ENCODE peak calls at places on chromosomes 7 and 10, in six cellular contexts. One of them, this sample, is unnamed. For H3K4me1, the result is how much of the 10 kb centered on the place peaks cover.

GRCh38 chr7:26200113-26200443 is 468 bp downstream of the HNRNPA2B1 start:
- DNase-seq in psoas muscle: peak
- DNase-seq in endodermal cell: peak
- DNase-seq in upper lobe of right lung: peak
- DNase-seq in esophagus squamous epithelium: peak
- DNase-seq in cardiac muscle cell: peak
- DNase-seq in this sample: peak

GRCh38 chr7:84248267-84248666 is 53.7 kb upstream of the SEMA3A start:
- DNase-seq in psoas muscle: no peak
- DNase-seq in endodermal cell: no peak
- DNase-seq in upper lobe of right lung: no peak
- DNase-seq in esophagus squamous epithelium: no peak
- DNase-seq in cardiac muscle cell: no peak
- DNase-seq in this sample: no peak

GRCh38 chr10:83607959-83608745 is 531.2 kb upstream of the GHITM start:
- DNase-seq in psoas muscle: no peak
- DNase-seq in endodermal cell: no peak
- DNase-seq in upper lobe of right lung: no peak
- DNase-seq in esophagus squamous epithelium: no peak
- DNase-seq in cardiac muscle cell: no peak
- DNase-seq in this sample: no peak

GRCh38 chr10:60295028-60295937 is 94.4 kb downstream of the ANK3 start:
- DNase-seq in psoas muscle: no peak
- DNase-seq in endodermal cell: no peak
- DNase-seq in upper lobe of right lung: no peak
- DNase-seq in esophagus squamous epithelium: no peak
- DNase-seq in cardiac muscle cell: no peak
- DNase-seq in this sample: no peak

GRCh38 chr10:93413252-93413689 is 68.9 kb downstream of the MYOF start:
- DNase-seq in psoas muscle: no peak
- DNase-seq in endodermal cell: no peak
- DNase-seq in upper lobe of right lung: no peak
- DNase-seq in esophagus squamous epithelium: no peak
- DNase-seq in cardiac muscle cell: no peak
- DNase-seq in this sample: no peak

GRCh38 chr7:4835398-4836205 is 26.2 kb downstream of the PAPOLB start:
- DNase-seq in psoas muscle: no peak
- DNase-seq in endodermal cell: peak
- DNase-seq in upper lobe of right lung: no peak
- DNase-seq in esophagus squamous epithelium: no peak
- DNase-seq in cardiac muscle cell: no peak
- DNase-seq in this sample: no peak

GRCh38 chr7:143345428-143345900 is 17.0 kb downstream of the FAM131B start:
- DNase-seq in psoas muscle: peak
- DNase-seq in endodermal cell: peak
- DNase-seq in upper lobe of right lung: peak
- DNase-seq in esophagus squamous epithelium: no peak
- DNase-seq in cardiac muscle cell: peak
- DNase-seq in this sample: peak

GRCh38 chr10:18164771-18165361 is 24.6 kb downstream of the CACNB2 start:
- DNase-seq in psoas muscle: no peak
- DNase-seq in endodermal cell: no peak
- DNase-seq in upper lobe of right lung: no peak
- DNase-seq in esophagus squamous epithelium: no peak
- DNase-seq in cardiac muscle cell: no peak
- DNase-seq in this sample: no peak

GRCh38 chr10:124574456-124575070 is 112.9 kb downstream of the LHPP start:
- DNase-seq in psoas muscle: no peak
- DNase-seq in endodermal cell: peak
- DNase-seq in upper lobe of right lung: no peak
- DNase-seq in esophagus squamous epithelium: no peak
- DNase-seq in cardiac muscle cell: no peak
- DNase-seq in this sample: peak

GRCh38 chr7:91636129-91636724 is 244.3 kb downstream of the MTERF1 start:
- DNase-seq in psoas muscle: no peak
- DNase-seq in endodermal cell: peak
- DNase-seq in upper lobe of right lung: no peak
- DNase-seq in esophagus squamous epithelium: no peak
- DNase-seq in cardiac muscle cell: peak
- DNase-seq in this sample: no peak

GRCh38 chr10:14240253-14241189 is 90.2 kb downstream of the FRMD4A start:
- DNase-seq in psoas muscle: no peak
- DNase-seq in endodermal cell: peak
- DNase-seq in upper lobe of right lung: no peak
- DNase-seq in esophagus squamous epithelium: no peak
- DNase-seq in cardiac muscle cell: no peak
- DNase-seq in this sample: no peak

GRCh38 chr7:143485091-143485490 is 7.4 kb downstream of the TAS2R41 start:
- DNase-seq in psoas muscle: no peak
- DNase-seq in endodermal cell: no peak
- DNase-seq in upper lobe of right lung: no peak
- DNase-seq in esophagus squamous epithelium: no peak
- DNase-seq in cardiac muscle cell: no peak
- DNase-seq in this sample: no peak

GRCh38 chr7:127375626-127376025 is 16.9 kb downstream of the ZNF800 start:
- DNase-seq in psoas muscle: no peak
- DNase-seq in endodermal cell: no peak
- DNase-seq in upper lobe of right lung: no peak
- DNase-seq in esophagus squamous epithelium: no peak
- DNase-seq in cardiac muscle cell: no peak
- DNase-seq in this sample: no peak

GRCh38 chr10:26556756-26557640 is 118.9 kb downstream of the APBB1IP start:
- DNase-seq in psoas muscle: no peak
- DNase-seq in endodermal cell: peak
- DNase-seq in upper lobe of right lung: no peak
- DNase-seq in esophagus squamous epithelium: no peak
- DNase-seq in cardiac muscle cell: peak
- DNase-seq in this sample: no peak

GRCh38 chr10:130740788-130741785 is 570.4 kb downstream of the TCERG1L start:
- DNase-seq in psoas muscle: no peak
- DNase-seq in endodermal cell: no peak
- DNase-seq in upper lobe of right lung: peak
- DNase-seq in esophagus squamous epithelium: no peak
- DNase-seq in cardiac muscle cell: no peak
- DNase-seq in this sample: no peak

GRCh38 chr7:16471933-16472332 is 6.4 kb upstream of the SOSTDC1 start:
- DNase-seq in psoas muscle: no peak
- DNase-seq in endodermal cell: no peak
- DNase-seq in upper lobe of right lung: no peak
- DNase-seq in esophagus squamous epithelium: no peak
- DNase-seq in cardiac muscle cell: no peak
- DNase-seq in this sample: no peak

GRCh38 chr10:20954519-20954918 is 57.4 kb upstream of the NEBL start:
- DNase-seq in psoas muscle: no peak
- DNase-seq in endodermal cell: peak
- DNase-seq in upper lobe of right lung: no peak
- DNase-seq in esophagus squamous epithelium: no peak
- DNase-seq in cardiac muscle cell: peak
- DNase-seq in this sample: no peak

GRCh38 chr10:12819071-12819470 is 182.4 kb downstream of the CCDC3 start:
- DNase-seq in psoas muscle: no peak
- DNase-seq in endodermal cell: peak
- DNase-seq in upper lobe of right lung: no peak
- DNase-seq in esophagus squamous epithelium: no peak
- DNase-seq in cardiac muscle cell: no peak
- DNase-seq in this sample: no peak

GRCh38 chr10:95247200-95247880 is 43.5 kb downstream of the PDLIM1 start:
- DNase-seq in psoas muscle: no peak
- DNase-seq in endodermal cell: no peak
- DNase-seq in upper lobe of right lung: no peak
- DNase-seq in esophagus squamous epithelium: no peak
- DNase-seq in cardiac muscle cell: no peak
- DNase-seq in this sample: no peak

GRCh38 chr10:21993360-21994001 is 10.0 kb downstream of the DNAJC1 start:
- DNase-seq in psoas muscle: no peak
- DNase-seq in endodermal cell: no peak
- DNase-seq in upper lobe of right lung: no peak
- DNase-seq in esophagus squamous epithelium: no peak
- DNase-seq in cardiac muscle cell: no peak
- DNase-seq in this sample: no peak

GRCh38 chr10:94687625-94688248 is 4.2 kb downstream of the CYP2C18 start:
- DNase-seq in psoas muscle: no peak
- DNase-seq in endodermal cell: no peak
- DNase-seq in upper lobe of right lung: no peak
- DNase-seq in esophagus squamous epithelium: no peak
- DNase-seq in cardiac muscle cell: no peak
- DNase-seq in this sample: no peak

GRCh38 chr7:87310790-87311419 is 34.6 kb upstream of the CROT start:
- DNase-seq in psoas muscle: no peak
- DNase-seq in endodermal cell: no peak
- DNase-seq in upper lobe of right lung: no peak
- DNase-seq in esophagus squamous epithelium: no peak
- DNase-seq in cardiac muscle cell: no peak
- DNase-seq in this sample: no peak

GRCh38 chr7:35889001-35889400 is 88.1 kb downstream of the SEPTIN7 start:
- DNase-seq in psoas muscle: no peak
- DNase-seq in endodermal cell: no peak
- DNase-seq in upper lobe of right lung: no peak
- DNase-seq in esophagus squamous epithelium: no peak
- DNase-seq in cardiac muscle cell: peak
- DNase-seq in this sample: no peak

GRCh38 chr7:55641273-55641691 is 69.0 kb upstream of the VOPP1 start:
- DNase-seq in psoas muscle: no peak
- DNase-seq in endodermal cell: peak
- DNase-seq in upper lobe of right lung: no peak
- DNase-seq in esophagus squamous epithelium: no peak
- DNase-seq in cardiac muscle cell: peak
- DNase-seq in this sample: no peak

GRCh38 chr10:62022830-62023229 is 121.3 kb downstream of the ARID5B start:
- DNase-seq in psoas muscle: no peak
- DNase-seq in endodermal cell: no peak
- DNase-seq in upper lobe of right lung: no peak
- DNase-seq in esophagus squamous epithelium: no peak
- DNase-seq in cardiac muscle cell: no peak
- DNase-seq in this sample: no peak
- H3K4me1 ChIP-seq in psoas muscle: under half
- H3K4me1 ChIP-seq in endodermal cell: under half
- H3K4me1 ChIP-seq in upper lobe of right lung: under half
- H3K4me1 ChIP-seq in esophagus squamous epithelium: under half
- H3K4me1 ChIP-seq in cardiac muscle cell: under half
- H3K4me1 ChIP-seq in this sample: half or more

DNA sequence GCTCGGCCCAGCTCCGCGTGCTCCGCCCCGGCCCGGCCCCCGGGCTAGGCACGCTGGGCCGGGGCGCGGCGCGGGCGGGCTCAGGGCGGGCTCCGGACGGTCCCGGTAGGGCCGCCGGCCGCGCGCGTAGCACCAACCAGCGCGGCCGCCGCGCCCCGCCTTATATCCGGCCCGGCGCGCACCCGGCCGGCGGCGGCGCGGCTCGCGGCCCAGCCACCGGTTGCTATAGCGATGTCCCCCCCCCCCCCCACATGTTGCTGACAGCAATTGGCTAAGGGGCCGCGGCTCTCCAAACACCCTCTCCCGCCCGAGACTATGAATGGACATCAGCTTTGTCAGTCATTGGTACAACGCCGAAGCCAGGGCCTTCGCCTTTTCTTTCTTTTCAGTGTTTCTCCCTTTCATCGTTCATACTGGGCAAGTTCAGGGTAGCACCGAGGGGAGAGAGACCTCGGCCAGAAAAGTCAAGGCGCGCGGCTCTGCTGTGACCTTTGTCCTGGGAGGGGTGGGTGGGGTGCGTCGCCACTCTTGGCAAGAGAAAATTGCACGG is 354.1 kb downstream of the DNAJB6 start:
- DNase-seq in psoas muscle: peak
- DNase-seq in endodermal cell: peak
- DNase-seq in upper lobe of right lung: peak
- DNase-seq in esophagus squamous epithelium: no peak
- DNase-seq in cardiac muscle cell: peak
- DNase-seq in this sample: peak
- H3K4me1 ChIP-seq in psoas muscle: under half
- H3K4me1 ChIP-seq in endodermal cell: under half
- H3K4me1 ChIP-seq in upper lobe of right lung: under half
- H3K4me1 ChIP-seq in esophagus squamous epithelium: under half
- H3K4me1 ChIP-seq in cardiac muscle cell: under half
- H3K4me1 ChIP-seq in this sample: under half

GRCh38 chr10:70557086-70557845 is 45.3 kb downstream of the PRF1 start:
- DNase-seq in psoas muscle: no peak
- DNase-seq in endodermal cell: no peak
- DNase-seq in upper lobe of right lung: peak
- DNase-seq in esophagus squamous epithelium: no peak
- DNase-seq in cardiac muscle cell: no peak
- DNase-seq in this sample: peak

GRCh38 chr10:70557876-70558275 is 44.7 kb downstream of the PRF1 start:
- DNase-seq in psoas muscle: no peak
- DNase-seq in endodermal cell: no peak
- DNase-seq in upper lobe of right lung: peak
- DNase-seq in esophagus squamous epithelium: no peak
- DNase-seq in cardiac muscle cell: no peak
- DNase-seq in this sample: no peak

GRCh38 chr10:70559861-70560260 is 42.7 kb downstream of the PRF1 start:
- DNase-seq in psoas muscle: no peak
- DNase-seq in endodermal cell: no peak
- DNase-seq in upper lobe of right lung: no peak
- DNase-seq in esophagus squamous epithelium: no peak
- DNase-seq in cardiac muscle cell: no peak
- DNase-seq in this sample: no peak

GRCh38 chr10:70558871-70559810 is 43.4 kb downstream of the PRF1 start:
- DNase-seq in psoas muscle: no peak
- DNase-seq in endodermal cell: peak
- DNase-seq in upper lobe of right lung: peak
- DNase-seq in esophagus squamous epithelium: no peak
- DNase-seq in cardiac muscle cell: peak
- DNase-seq in this sample: peak

GRCh38 chr10:70558295-70558694 is 44.2 kb downstream of the PRF1 start:
- DNase-seq in psoas muscle: no peak
- DNase-seq in endodermal cell: no peak
- DNase-seq in upper lobe of right lung: peak
- DNase-seq in esophagus squamous epithelium: no peak
- DNase-seq in cardiac muscle cell: no peak
- DNase-seq in this sample: peak
- H3K4me1 ChIP-seq in psoas muscle: under half
- H3K4me1 ChIP-seq in endodermal cell: under half
- H3K4me1 ChIP-seq in upper lobe of right lung: under half
- H3K4me1 ChIP-seq in esophagus squamous epithelium: under half
- H3K4me1 ChIP-seq in cardiac muscle cell: under half
- H3K4me1 ChIP-seq in this sample: under half

DNA sequence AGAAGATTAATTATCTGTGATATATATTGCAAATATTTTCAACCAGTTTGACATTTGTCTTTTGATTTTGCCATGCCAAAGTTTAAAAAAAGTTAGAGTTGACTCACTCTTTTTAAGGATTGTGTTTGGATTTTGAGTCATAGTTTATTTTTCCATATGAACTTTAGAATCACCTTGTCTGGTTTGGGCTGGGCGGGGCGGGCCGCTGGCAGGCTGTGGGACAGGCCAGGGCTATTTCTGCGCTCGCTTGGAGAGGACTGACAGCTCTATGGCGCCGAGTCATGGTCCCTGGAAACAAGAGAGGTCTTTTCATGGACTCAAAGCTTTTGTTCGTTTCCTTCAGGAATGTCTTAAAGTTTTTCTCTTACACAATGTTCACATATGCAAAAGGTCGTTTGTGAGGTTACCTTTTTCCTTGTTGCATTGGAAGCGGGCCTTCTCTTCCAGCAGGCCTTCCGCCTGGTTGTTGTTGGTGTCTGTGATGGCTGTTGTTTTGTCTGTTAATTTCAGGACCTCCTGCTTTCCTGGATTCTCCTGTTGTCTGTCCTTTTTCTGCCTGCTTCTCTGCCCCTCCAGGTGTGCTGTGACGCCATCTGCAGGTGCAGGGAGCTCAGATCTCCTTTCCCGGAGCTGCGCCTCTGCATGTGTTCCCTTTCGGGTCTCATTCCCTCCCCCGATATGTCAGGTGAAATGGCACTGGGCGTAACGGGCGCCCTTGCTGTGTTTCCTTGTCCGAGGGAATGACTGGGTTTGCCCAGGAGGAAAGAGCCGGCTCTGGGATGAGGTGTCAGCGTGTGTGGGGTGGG is 53.8 kb downstream of the INPP5A start:
- DNase-seq in psoas muscle: peak
- DNase-seq in endodermal cell: peak
- DNase-seq in upper lobe of right lung: no peak
- DNase-seq in esophagus squamous epithelium: no peak
- DNase-seq in cardiac muscle cell: no peak
- DNase-seq in this sample: no peak
- H3K4me1 ChIP-seq in psoas muscle: half or more
- H3K4me1 ChIP-seq in endodermal cell: under half
- H3K4me1 ChIP-seq in upper lobe of right lung: half or more
- H3K4me1 ChIP-seq in esophagus squamous epithelium: under half
- H3K4me1 ChIP-seq in cardiac muscle cell: under half
- H3K4me1 ChIP-seq in this sample: under half